ENCODE peak calls at places on chromosome 20, in six cellular contexts. One of them, this sample, is unnamed.

GRCh38 chr20:46009847-46010246 is 1.1 kb downstream of the MMP9 start:
- DNase-seq in CD8-positive, alpha-beta T cell: no peak
- DNase-seq in NCI-H69: no peak
- DNase-seq in Peyer's patch: no peak
- DNase-seq in Kasumi-1: no peak
- DNase-seq in activated T-cell treated with anti-CD3 and anti-CD28 coated beads, Interleukin-2, amount 50 U/mL, for 4 hours: no peak
- DNase-seq in this sample: no peak

GRCh38 chr20:32823737-32824588 is 4.2 kb downstream of the MAPRE1 start:
- DNase-seq in NCI-H69: no peak
- DNase-seq in Kasumi-1: no peak
- DNase-seq in activated T-cell treated with anti-CD3 and anti-CD28 coated beads, Interleukin-2, amount 50 U/mL, for 4 hours: no peak
- DNase-seq in CD8-positive, alpha-beta T cell: no peak
- DNase-seq in Peyer's patch: no peak
- DNase-seq in this sample: no peak

GRCh38 chr20:24953621-24954133 is 4.6 kb downstream of the CST7 start:
- DNase-seq in NCI-H69: no peak
- DNase-seq in Peyer's patch: no peak
- DNase-seq in Kasumi-1: no peak
- DNase-seq in CD8-positive, alpha-beta T cell: no peak
- DNase-seq in activated T-cell treated with anti-CD3 and anti-CD28 coated beads, Interleukin-2, amount 50 U/mL, for 4 hours: no peak
- DNase-seq in this sample: no peak

GRCh38 chr20:64114356-64114971 is 7.1 kb upstream of the NPBWR2 start:
- DNase-seq in NCI-H69: no peak
- DNase-seq in Kasumi-1: no peak
- DNase-seq in Peyer's patch: peak
- DNase-seq in activated T-cell treated with anti-CD3 and anti-CD28 coated beads, Interleukin-2, amount 50 U/mL, for 4 hours: no peak
- DNase-seq in CD8-positive, alpha-beta T cell: no peak
- DNase-seq in this sample: no peak

GRCh38 chr20:3209023-3209945 is at the start of gene ITPA:
- DNase-seq in Kasumi-1: peak
- DNase-seq in activated T-cell treated with anti-CD3 and anti-CD28 coated beads, Interleukin-2, amount 50 U/mL, for 4 hours: peak
- DNase-seq in NCI-H69: peak
- DNase-seq in Peyer's patch: peak
- DNase-seq in CD8-positive, alpha-beta T cell: no peak
- DNase-seq in this sample: peak

GRCh38 chr20:33043731-33044181 is 9.9 kb upstream of the BPIFB3 start:
- DNase-seq in Peyer's patch: no peak
- DNase-seq in CD8-positive, alpha-beta T cell: no peak
- DNase-seq in activated T-cell treated with anti-CD3 and anti-CD28 coated beads, Interleukin-2, amount 50 U/mL, for 4 hours: no peak
- DNase-seq in NCI-H69: no peak
- DNase-seq in Kasumi-1: no peak
- DNase-seq in this sample: no peak

GRCh38 chr20:16701296-16701695 is 28.5 kb upstream of the SNRPB2 start:
- DNase-seq in activated T-cell treated with anti-CD3 and anti-CD28 coated beads, Interleukin-2, amount 50 U/mL, for 4 hours: no peak
- DNase-seq in Kasumi-1: peak
- DNase-seq in NCI-H69: peak
- DNase-seq in Peyer's patch: no peak
- DNase-seq in CD8-positive, alpha-beta T cell: no peak
- DNase-seq in this sample: peak

GRCh38 chr20:11140359-11140758 is 466.6 kb upstream of the JAG1 start:
- DNase-seq in activated T-cell treated with anti-CD3 and anti-CD28 coated beads, Interleukin-2, amount 50 U/mL, for 4 hours: no peak
- DNase-seq in Kasumi-1: no peak
- DNase-seq in CD8-positive, alpha-beta T cell: no peak
- DNase-seq in NCI-H69: no peak
- DNase-seq in Peyer's patch: no peak
- DNase-seq in this sample: no peak

GRCh38 chr20:14986026-14986655 is 648.7 kb upstream of the FLRT3 start:
- DNase-seq in activated T-cell treated with anti-CD3 and anti-CD28 coated beads, Interleukin-2, amount 50 U/mL, for 4 hours: no peak
- DNase-seq in CD8-positive, alpha-beta T cell: no peak
- DNase-seq in Kasumi-1: no peak
- DNase-seq in NCI-H69: peak
- DNase-seq in Peyer's patch: no peak
- DNase-seq in this sample: no peak

GRCh38 chr20:37363221-37364012 is 17.5 kb downstream of the SRC start:
- DNase-seq in Peyer's patch: no peak
- DNase-seq in CD8-positive, alpha-beta T cell: no peak
- DNase-seq in Kasumi-1: no peak
- DNase-seq in activated T-cell treated with anti-CD3 and anti-CD28 coated beads, Interleukin-2, amount 50 U/mL, for 4 hours: no peak
- DNase-seq in NCI-H69: no peak
- DNase-seq in this sample: no peak